ENCODE peak calls at places on chromosomes 13 and 19, in eight cellular contexts. K is prostate gland, F is BJ, O is tibial artery, D is left ventricle myocardium inferior, R is endothelial cell of umbilical vein, Y is foreskin fibroblast, V is HFF-Myc. H is an unnamed sample.

GRCh38 chr13:114102521-114103288 is 29.7 kb downstream of the RASA3 start:
- DNase-seq in K (no peak), F (no peak), O (peak; percentile 60), D (no peak), R (no peak), Y (no peak), V (no peak), H (no peak)

GRCh38 chr19:47564081-47564480 is 8.9 kb downstream of the ZNF541 start:
- DNase-seq in K (no peak), F (no peak), O (no peak), D (no peak), R (no peak), Y (no peak), V (no peak), H (no peak)

GRCh38 chr19:2982983-2983350 is 5.6 kb downstream of the TLE6 start:
- DNase-seq in K (peak; percentile 92), F (peak; percentile 51), O (peak; percentile 99), D (peak; percentile 89), R (peak; percentile 93), Y (peak; percentile 77), V (no peak), H (peak; percentile 19)

GRCh38 chr13:27128825-27129627 is 42.6 kb downstream of the USP12 start:
- DNase-seq in K (no peak), F (peak; percentile 56), O (no peak), D (no peak), R (no peak), Y (no peak), V (no peak), H (no peak)

GRCh38 chr19:18626906-18627305 is 9.9 kb upstream of the KLHL26 start:
- DNase-seq in K (no peak), F (no peak), O (no peak), D (no peak), R (no peak), Y (no peak), V (no peak), H (no peak)

GRCh38 chr13:103046676-103047075 is 19.5 kb downstream of the SLC10A2 start:
- DNase-seq in K (no peak), F (no peak), O (no peak), D (no peak), R (no peak), Y (no peak), V (no peak), H (no peak)

GRCh38 chr13:110447801-110448200 is 113.7 kb downstream of the RAB20 start:
- DNase-seq in K (no peak), F (no peak), O (peak; percentile 41), D (no peak), R (no peak), Y (no peak), V (no peak), H (no peak)

GRCh38 chr13:36834299-36834698 is 15.3 kb downstream of the RFXAP start:
- DNase-seq in K (no peak), F (no peak), O (no peak), D (no peak), R (no peak), Y (no peak), V (no peak), H (no peak)

GRCh38 chr19:50686310-50687032 is 33.1 kb downstream of the SHANK1 start:
- DNase-seq in K (no peak), F (no peak), O (no peak), D (no peak), R (no peak), Y (no peak), V (no peak), H (no peak)

GRCh38 chr13:47215741-47216140 is 318.9 kb upstream of the HTR2A start:
- DNase-seq in K (no peak), F (peak; percentile 61), O (no peak), D (no peak), R (no peak), Y (peak; percentile 85), V (peak; percentile 86), H (no peak)

GRCh38 chr19:3034845-3035541 is 5.9 kb upstream of the TLE2 start:
- DNase-seq in K (peak; percentile 45), F (no peak), O (peak; percentile 77), D (no peak), R (no peak), Y (no peak), V (peak; percentile 17), H (no peak)

GRCh38 chr13:20045946-20046548 is 87.5 kb downstream of the ZMYM2 start:
- DNase-seq in K (no peak), F (no peak), O (no peak), D (no peak), R (no peak), Y (no peak), V (no peak), H (no peak)

GRCh38 chr19:49512970-49513745 is 697 bp downstream of the FCGRT start:
- DNase-seq in K (no peak), F (no peak), O (no peak), D (peak; percentile 70), R (peak; percentile 44), Y (peak; percentile 20), V (no peak), H (no peak)

GRCh38 chr19:33683881-33684549 is 62.3 kb downstream of the CHST8 start:
- DNase-seq in K (peak; percentile 45), F (no peak), O (no peak), D (no peak), R (peak; percentile 25), Y (peak; percentile 18), V (peak; percentile 3), H (peak; percentile 19)

GRCh38 chr13:73195091-73195490 is 136.3 kb downstream of the KLF5 start:
- DNase-seq in K (no peak), F (no peak), O (no peak), D (no peak), R (no peak), Y (no peak), V (no peak), H (no peak)

GRCh38 chr19:1873524-1874473 is 10.4 kb upstream of the KLF16 start:
- DNase-seq in K (no peak), F (no peak), O (peak; percentile 68), D (peak; percentile 67), R (peak; percentile 50), Y (no peak), V (no peak), H (no peak)

GRCh38 chr19:12364391-12365093 is 941 bp downstream of the ZNF442 start:
- DNase-seq in K (peak; percentile 6), F (no peak), O (peak; percentile 66), D (peak; percentile 15), R (peak; percentile 3), Y (peak; percentile 8), V (no peak), H (no peak)

GRCh38 chr13:96632536-96633320 is 361.5 kb downstream of the OXGR1 start:
- DNase-seq in K (no peak), F (no peak), O (no peak), D (no peak), R (peak; percentile 17), Y (no peak), V (no peak), H (no peak)

GRCh38 chr19:498977-499623 is 2.8 kb downstream of the MADCAM1 start:
- DNase-seq in K (no peak), F (no peak), O (no peak), D (no peak), R (no peak), Y (no peak), V (no peak), H (no peak)
- H3K4me3 ChIP-seq in K (no peak overlapping the region), F (no peak overlapping the region), O (no peak overlapping the region), D (no peak overlapping the region), R (no peak overlapping the region), Y (no peak overlapping the region), V (no peak overlapping the region), H (no peak overlapping the region)

GRCh38 chr19:45424191-45425058 is 708 bp upstream of the ERCC1 start:
- DNase-seq in K (peak; percentile 47), F (peak; percentile 84), O (peak; percentile 84), D (peak; percentile 71), R (peak; percentile 95), Y (peak; percentile 97), V (peak; percentile 93), H (no peak)
- TF ChIP-seq CTCF in K (no peak), F (no peak), O (no peak), D (no peak), R (no peak), Y (no peak), V (no peak), H (no peak)

GRCh38 chr19:17127671-17128070 is 52.1 kb downstream of the MYO9B start:
- DNase-seq in K (no peak), F (no peak), O (no peak), D (no peak), R (no peak), Y (no peak), V (no peak), H (no peak)

GRCh38 chr19:17125052-17125727 is 49.6 kb downstream of the MYO9B start:
- DNase-seq in K (no peak), F (no peak), O (no peak), D (no peak), R (no peak), Y (no peak), V (no peak), H (no peak)

GRCh38 chr19:17128403-17128802 is 52.8 kb downstream of the MYO9B start:
- DNase-seq in K (no peak), F (no peak), O (no peak), D (no peak), R (no peak), Y (no peak), V (no peak), H (no peak)

GRCh38 chr19:17124025-17124424 is 48.4 kb downstream of the MYO9B start:
- DNase-seq in K (no peak), F (no peak), O (no peak), D (no peak), R (no peak), Y (no peak), V (no peak), H (no peak)

DNA sequence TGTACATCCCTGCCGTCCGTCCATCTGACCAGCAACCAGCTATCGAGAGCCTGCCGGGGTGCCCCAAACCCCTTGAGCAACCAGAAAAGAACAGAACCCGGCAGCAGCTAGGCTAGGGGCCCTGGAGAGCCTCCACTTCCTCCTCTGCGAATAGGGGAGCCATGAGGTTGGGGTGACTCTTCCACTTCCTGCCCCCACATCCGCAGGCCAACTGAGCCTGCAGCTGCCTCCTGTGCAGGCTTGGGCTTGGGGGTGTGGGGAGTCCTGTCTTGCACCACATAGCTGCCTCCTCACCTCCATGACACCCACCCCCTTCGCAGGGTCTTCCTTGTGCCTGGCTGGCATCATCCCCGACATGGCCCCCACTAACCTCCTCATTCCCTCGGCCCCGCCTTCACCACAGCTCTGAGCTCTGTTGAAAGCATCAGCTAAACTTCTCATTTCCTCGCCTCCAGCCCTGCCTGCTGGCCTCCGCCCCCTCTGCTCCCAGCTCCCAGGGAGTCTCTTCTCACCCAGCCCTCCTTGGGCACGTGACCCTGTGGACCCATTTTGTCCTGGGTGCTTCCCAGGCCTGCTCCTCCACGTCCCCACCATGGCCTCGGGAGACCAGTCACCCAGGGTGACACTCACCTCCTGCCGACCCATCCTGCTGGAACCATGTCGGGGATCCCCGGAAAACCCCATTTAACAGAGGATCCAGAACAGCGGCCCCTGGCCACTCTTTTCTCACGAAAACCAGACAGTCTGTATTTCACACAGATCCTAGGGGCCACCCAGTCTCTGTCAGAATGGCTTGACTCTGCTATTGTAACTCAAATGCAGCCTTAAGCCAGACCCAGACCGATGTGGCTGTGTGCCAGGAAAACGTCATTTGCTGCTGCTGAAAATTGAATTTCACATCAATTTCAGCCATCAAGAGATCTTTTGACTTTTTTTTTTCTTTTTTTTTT is 50.4 kb downstream of the MYO9B start:
- DNase-seq in K (no peak), F (no peak), O (peak; percentile 94), D (peak; percentile 62), R (no peak), Y (no peak), V (no peak), H (no peak)
- H3K4me3 ChIP-seq in K (no peak overlapping the region), F (no peak overlapping the region), O (peak overlapping the region; percentile 32), D (no peak overlapping the region), R (no peak overlapping the region), Y (no peak overlapping the region), V (no peak overlapping the region), H (no peak overlapping the region)

GRCh38 chr13:99998261-99998660 is 16.7 kb downstream of the ZIC2 start:
- DNase-seq in K (no peak), F (no peak), O (no peak), D (no peak), R (no peak), Y (no peak), V (no peak), H (no peak)
- TF ChIP-seq CTCF in K (no peak), F (no peak), O (no peak), D (no peak), R (no peak), Y (no peak), V (no peak), H (no peak)